ENCODE peak calls at places on chromosomes 16 and 17, in nine cellular contexts. G, A, Z, B, Y, C, N, P and K are unnamed samples. For H3K27me3, the result is how much of the 10 kb centered on the place peaks cover.

GRCh38 chr16:58464916-58465731 is 34.8 kb upstream of the NDRG4 start:
- DNase-seq in G (no peak), A (peak), Z (no peak), B (no peak), Y (peak), C (no peak), N (peak), P (no peak), K (no peak)

GRCh38 chr16:48608871-48609452 is 1.0 kb downstream of the N4BP1 start:
- DNase-seq in G (no peak), A (peak), Z (no peak), B (no peak), Y (no peak), C (no peak), N (no peak), P (peak), K (no peak)

GRCh38 chr16:75248142-75248535 is 3.3 kb downstream of the BCAR1 start:
- DNase-seq in G (no peak), A (no peak), Z (no peak), B (peak), Y (no peak), C (no peak), N (no peak), P (peak), K (no peak)

GRCh38 chr16:71402674-71403073 is 39.2 kb downstream of the TLE7 start:
- DNase-seq in G (no peak), A (no peak), Z (no peak), B (no peak), Y (no peak), C (no peak), N (no peak), P (no peak), K (no peak)

GRCh38 chr17:74282587-74283370 is 8.7 kb downstream of the DNAI2 start:
- DNase-seq in G (no peak), A (peak), Z (no peak), B (no peak), Y (no peak), C (no peak), N (no peak), P (no peak), K (no peak)

GRCh38 chr16:11697319-11697718 is 29.1 kb downstream of the SNN start:
- DNase-seq in G (peak), A (no peak), Z (no peak), B (no peak), Y (no peak), C (no peak), N (no peak), P (no peak), K (no peak)

GRCh38 chr17:44765965-44766364 is 7.2 kb downstream of the ADAM11 start:
- DNase-seq in G (no peak), A (no peak), Z (no peak), B (no peak), Y (no peak), C (no peak), N (no peak), P (no peak), K (no peak)

GRCh38 chr17:77499699-77500435 is 359.1 kb downstream of the SEC14L1 start:
- DNase-seq in G (peak), A (no peak), Z (no peak), B (no peak), Y (no peak), C (peak), N (no peak), P (no peak), K (peak)

GRCh38 chr16:21167360-21167759 is 8.9 kb downstream of the LDAF1 start:
- DNase-seq in G (no peak), A (peak), Z (no peak), B (no peak), Y (no peak), C (no peak), N (no peak), P (no peak), K (no peak)

GRCh38 chr16:10983175-10983558 is 38.8 kb downstream of the CLEC16A start:
- DNase-seq in G (no peak), A (no peak), Z (no peak), B (no peak), Y (no peak), C (no peak), N (no peak), P (peak), K (no peak)

GRCh38 chr16:87436225-87437172 is 44.4 kb downstream of the MAP1LC3B start:
- DNase-seq in G (no peak), A (peak), Z (no peak), B (peak), Y (no peak), C (no peak), N (peak), P (no peak), K (no peak)

GRCh38 chr16:12395266-12395665 is 408.4 kb downstream of the CPPED1 start:
- DNase-seq in G (no peak), A (peak), Z (no peak), B (no peak), Y (no peak), C (no peak), N (no peak), P (no peak), K (no peak)

GRCh38 chr16:66261826-66262225 is 104.7 kb upstream of the CDH5 start:
- DNase-seq in G (no peak), A (no peak), Z (no peak), B (no peak), Y (no peak), C (no peak), N (no peak), P (no peak), K (no peak)
- H3K27me3 ChIP-seq in G (under half), A (under half), Z (under half), B (under half), Y (under half), C (under half), N (under half), P (under half), K (under half)

DNA sequence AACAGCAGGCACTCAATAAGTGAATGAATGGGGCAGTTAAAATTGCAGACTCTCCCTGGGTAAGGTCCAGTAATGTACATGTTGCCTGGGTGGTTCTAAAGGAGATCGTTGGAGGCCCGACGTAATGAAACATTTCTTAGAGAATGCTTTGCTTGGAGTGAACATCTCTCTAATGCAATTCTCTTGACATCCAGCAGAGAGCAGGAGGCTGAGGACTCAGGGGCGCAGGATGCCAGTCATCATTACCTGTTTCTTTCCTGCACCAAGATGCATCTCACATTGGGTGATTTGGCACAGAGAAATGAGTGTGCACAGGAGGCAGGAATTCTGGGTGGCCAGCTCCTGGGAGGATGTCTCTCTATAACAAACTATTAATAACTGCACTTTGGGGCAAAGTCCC is 130.3 kb upstream of the RBBP6 start:
- DNase-seq in G (no peak), A (no peak), Z (no peak), B (no peak), Y (peak), C (no peak), N (peak), P (no peak), K (no peak)
- TF ChIP-seq CTCF in G (no peak), A (no peak), Z (peak), B (no peak), Y (peak), C (no peak), N (no peak), P (no peak), K (no peak)

GRCh38 chr16:50537533-50538290 is 10.5 kb upstream of the NKD1 start:
- DNase-seq in G (no peak), A (no peak), Z (no peak), B (no peak), Y (no peak), C (no peak), N (no peak), P (peak), K (no peak)
- H3K27me3 ChIP-seq in G (under half), A (under half), Z (under half), B (under half), Y (under half), C (under half), N (under half), P (under half), K (under half)

DNA sequence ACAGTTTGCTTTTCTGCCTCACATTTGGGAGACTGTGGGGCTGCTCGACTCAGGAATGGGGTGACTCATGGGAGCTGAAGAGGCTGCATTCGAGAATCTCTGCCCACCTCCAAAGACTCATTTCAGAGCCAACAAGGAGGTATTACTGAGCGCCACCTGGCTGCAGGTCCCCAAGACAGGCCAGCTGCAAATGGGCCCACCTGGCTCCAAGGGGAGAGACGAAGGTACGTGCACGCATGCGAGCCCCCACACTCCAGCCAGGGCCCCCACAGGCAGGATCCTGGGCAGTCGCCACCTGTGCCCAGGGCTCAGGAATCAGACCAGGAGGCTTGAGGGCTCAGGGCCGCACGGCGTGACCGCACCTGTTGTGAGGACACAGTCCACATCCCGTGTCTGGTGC is 6.0 kb downstream of the HAGHL start:
- DNase-seq in G (no peak), A (peak), Z (no peak), B (no peak), Y (no peak), C (no peak), N (no peak), P (no peak), K (no peak)
- TF ChIP-seq CTCF in G (no peak), A (no peak), Z (peak), B (no peak), Y (no peak), C (no peak), N (no peak), P (no peak), K (no peak)

DNA sequence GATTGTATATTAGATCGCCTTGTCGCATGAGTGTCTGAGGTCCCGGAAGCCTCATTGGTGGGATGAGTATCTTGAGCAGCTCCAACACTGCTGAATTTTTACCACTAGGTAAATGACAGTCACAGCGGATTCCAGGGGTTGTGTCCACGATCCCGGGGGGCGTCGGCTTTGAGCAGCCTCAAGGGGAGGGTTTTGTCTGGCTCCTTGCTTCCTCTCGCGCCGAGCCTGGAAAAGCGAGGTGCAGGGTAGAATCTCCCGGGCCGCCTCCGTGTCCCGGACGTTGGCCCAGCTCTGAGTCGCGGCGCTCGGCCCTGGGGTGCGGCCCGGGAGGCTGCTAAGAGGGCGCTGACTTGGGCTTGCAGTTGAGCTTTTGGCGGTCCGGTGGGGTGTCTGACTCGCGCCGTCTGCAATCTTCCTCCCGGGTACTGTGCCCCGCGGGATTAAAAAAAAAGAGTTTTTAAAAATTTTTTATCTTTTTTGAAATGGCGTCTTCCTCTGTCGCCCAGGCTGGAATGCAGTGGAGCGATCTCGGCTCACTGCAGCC is 4.5 kb downstream of the OR1F1 start:
- DNase-seq in G (no peak), A (no peak), Z (no peak), B (no peak), Y (no peak), C (no peak), N (no peak), P (no peak), K (no peak)
- H3K27me3 ChIP-seq in G (half or more), A (under half), Z (under half), B (half or more), Y (half or more), C (half or more), N (half or more), P (half or more), K (under half)

GRCh38 chr16:4433228-4433627 is 7.6 kb downstream of the DNAJA3 start:
- DNase-seq in G (no peak), A (no peak), Z (no peak), B (no peak), Y (no peak), C (no peak), N (no peak), P (no peak), K (no peak)
- TF ChIP-seq CTCF in G (no peak), A (no peak), Z (no peak), B (no peak), Y (no peak), C (no peak), N (no peak), P (no peak), K (no peak)

GRCh38 chr17:56637254-56637653 is 43.8 kb downstream of the NOG start:
- DNase-seq in G (no peak), A (no peak), Z (no peak), B (no peak), Y (no peak), C (no peak), N (no peak), P (no peak), K (no peak)

GRCh38 chr17:56630202-56630601 is 36.7 kb downstream of the NOG start:
- DNase-seq in G (no peak), A (no peak), Z (no peak), B (no peak), Y (no peak), C (no peak), N (no peak), P (no peak), K (no peak)

GRCh38 chr17:56635640-56636039 is 42.1 kb downstream of the NOG start:
- DNase-seq in G (no peak), A (no peak), Z (no peak), B (no peak), Y (no peak), C (no peak), N (no peak), P (no peak), K (no peak)

GRCh38 chr17:56636276-56636675 is 42.8 kb downstream of the NOG start:
- DNase-seq in G (no peak), A (no peak), Z (no peak), B (no peak), Y (no peak), C (no peak), N (no peak), P (no peak), K (no peak)

GRCh38 chr17:56633681-56634080 is 40.2 kb downstream of the NOG start:
- DNase-seq in G (peak), A (no peak), Z (no peak), B (no peak), Y (no peak), C (no peak), N (no peak), P (no peak), K (no peak)
- H3K27me3 ChIP-seq in G (under half), A (under half), Z (under half), B (under half), Y (under half), C (under half), N (under half), P (under half), K (under half)

DNA sequence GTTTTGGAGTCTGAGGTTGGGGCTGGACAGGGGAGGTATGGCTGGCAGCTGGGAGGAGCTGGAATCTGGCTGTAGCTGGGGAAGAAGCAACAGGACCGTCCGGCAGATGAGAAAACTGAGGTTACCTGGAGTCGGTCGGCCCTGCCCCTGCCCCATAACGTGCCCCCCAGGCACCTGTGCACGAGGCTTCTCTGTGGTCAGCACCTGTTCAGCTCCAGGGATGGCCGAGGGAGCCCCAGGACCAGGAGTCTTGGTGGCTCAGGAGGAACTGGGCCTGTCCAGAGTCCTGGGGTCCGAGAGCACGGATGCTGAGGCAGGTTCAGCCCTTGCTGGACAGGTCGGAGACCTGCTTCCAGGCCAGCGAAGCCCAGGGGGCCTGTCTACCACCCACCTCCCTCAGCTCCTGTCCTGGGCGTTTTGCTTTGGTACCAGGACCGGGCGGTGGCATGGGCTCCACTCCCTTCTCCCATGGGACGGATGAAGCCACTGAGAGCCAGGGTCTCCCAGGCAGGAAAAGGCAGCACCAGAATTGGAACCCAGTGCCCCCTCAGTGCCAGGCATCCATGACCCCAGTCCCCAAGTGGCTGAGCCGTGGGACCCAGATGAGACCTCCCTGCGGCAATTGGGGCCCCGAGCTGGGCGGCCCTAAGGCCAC is 17.1 kb upstream of the CBFA2T3 start:
- DNase-seq in G (no peak), A (no peak), Z (no peak), B (no peak), Y (no peak), C (no peak), N (no peak), P (no peak), K (no peak)
- TF ChIP-seq CTCF in G (no peak), A (no peak), Z (no peak), B (no peak), Y (no peak), C (no peak), N (no peak), P (no peak), K (no peak)

GRCh38 chr17:79370594-79370993 is 240.3 kb downstream of the RBFOX3 start:
- DNase-seq in G (no peak), A (no peak), Z (no peak), B (no peak), Y (no peak), C (no peak), N (no peak), P (no peak), K (no peak)
- H3K27me3 ChIP-seq in G (under half), A (under half), Z (half or more), B (half or more), Y (under half), C (under half), N (under half), P (half or more), K (under half)

GRCh38 chr17:36657763-36658490 is 56.5 kb downstream of the MRM1 start:
- DNase-seq in G (no peak), A (peak), Z (no peak), B (no peak), Y (peak), C (no peak), N (peak), P (peak), K (no peak)
- TF ChIP-seq CTCF in G (no peak), A (peak), Z (no peak), B (no peak), Y (peak), C (no peak), N (peak), P (no peak), K (no peak)